ENCODE peak calls at places on chromosomes 5 and 9, in seven cellular contexts. E, L, M, U, W, O and V are unnamed samples.

GRCh38 chr5:14776640-14777039 is 94.9 kb downstream of the ANKH start:
- DNase-seq in E (no peak), L (no peak), M (no peak), U (no peak), W (peak), O (no peak), V (no peak)

GRCh38 chr9:69801994-69802393 is 18.6 kb upstream of the CFAP95 start:
- DNase-seq in E (no peak), L (no peak), M (no peak), U (no peak), W (no peak), O (no peak), V (no peak)

GRCh38 chr9:91740713-91741112 is 209.3 kb downstream of the ROR2 start:
- DNase-seq in E (no peak), L (no peak), M (no peak), U (no peak), W (peak), O (no peak), V (peak)

GRCh38 chr9:133372144-133372543 is 3.7 kb downstream of the SURF4 start:
- DNase-seq in E (no peak), L (no peak), M (no peak), U (no peak), W (no peak), O (no peak), V (no peak)

GRCh38 chr5:79086116-79086515 is 16.5 kb downstream of the BHMT2 start:
- DNase-seq in E (no peak), L (no peak), M (no peak), U (no peak), W (no peak), O (no peak), V (no peak)

GRCh38 chr9:28212979-28213378 is 639.7 kb upstream of the C9orf72 start:
- DNase-seq in E (no peak), L (no peak), M (peak), U (no peak), W (peak), O (no peak), V (no peak)

GRCh38 chr9:114811301-114811700 is 5.5 kb upstream of the TNFSF15 start:
- DNase-seq in E (no peak), L (no peak), M (no peak), U (no peak), W (no peak), O (no peak), V (no peak)

GRCh38 chr5:92380069-92380770 is 997.1 kb upstream of the ARRDC3 start:
- DNase-seq in E (no peak), L (no peak), M (no peak), U (no peak), W (no peak), O (no peak), V (no peak)

GRCh38 chr5:109479260-109479860 is 69.6 kb upstream of the PJA2 start:
- DNase-seq in E (no peak), L (no peak), M (no peak), U (no peak), W (no peak), O (no peak), V (no peak)

GRCh38 chr9:128499920-128500319 is 4.6 kb upstream of the GLE1 start:
- DNase-seq in E (no peak), L (no peak), M (no peak), U (no peak), W (no peak), O (no peak), V (no peak)

GRCh38 chr9:94922098-94922607 is 195.7 kb downstream of the AOPEP start:
- DNase-seq in E (peak), L (no peak), M (peak), U (peak), W (peak), O (peak), V (peak)

GRCh38 chr5:135304352-135305221 is 94.4 kb downstream of the MACROH2A1 start:
- DNase-seq in E (no peak), L (no peak), M (no peak), U (no peak), W (peak), O (no peak), V (no peak)

GRCh38 chr5:135246605-135246922 is 152.5 kb downstream of the MACROH2A1 start:
- DNase-seq in E (peak), L (no peak), M (no peak), U (no peak), W (no peak), O (no peak), V (no peak)

GRCh38 chr5:111214343-111214742 is 9.8 kb upstream of the CAMK4 start:
- DNase-seq in E (no peak), L (no peak), M (no peak), U (no peak), W (no peak), O (no peak), V (no peak)

DNA sequence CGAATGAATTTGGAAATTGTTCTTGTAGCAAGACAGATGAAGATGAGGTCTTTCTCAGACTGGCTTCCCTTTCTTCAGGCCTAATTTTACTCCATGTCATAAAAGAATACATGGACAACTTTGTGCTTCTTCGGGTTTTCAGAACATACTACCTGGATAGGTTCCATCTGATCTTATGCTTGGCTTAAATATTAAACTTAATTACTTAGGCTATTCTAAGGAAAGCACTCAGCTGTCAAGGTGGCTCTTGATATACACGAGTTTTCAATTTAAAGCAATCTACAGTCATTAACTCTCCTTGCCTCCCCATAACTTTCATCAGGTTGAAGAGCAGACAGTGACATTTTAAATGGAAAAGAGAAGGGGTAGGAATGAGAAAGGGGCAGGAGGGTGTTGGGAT is 9.5 kb upstream of the PPP3R2 start:
- DNase-seq in E (no peak), L (no peak), M (no peak), U (no peak), W (no peak), O (no peak), V (no peak)
- H3K27ac ChIP-seq in E (no peak), L (no peak), M (no peak), U (no peak), W (no peak), O (no peak), V (no peak)

DNA sequence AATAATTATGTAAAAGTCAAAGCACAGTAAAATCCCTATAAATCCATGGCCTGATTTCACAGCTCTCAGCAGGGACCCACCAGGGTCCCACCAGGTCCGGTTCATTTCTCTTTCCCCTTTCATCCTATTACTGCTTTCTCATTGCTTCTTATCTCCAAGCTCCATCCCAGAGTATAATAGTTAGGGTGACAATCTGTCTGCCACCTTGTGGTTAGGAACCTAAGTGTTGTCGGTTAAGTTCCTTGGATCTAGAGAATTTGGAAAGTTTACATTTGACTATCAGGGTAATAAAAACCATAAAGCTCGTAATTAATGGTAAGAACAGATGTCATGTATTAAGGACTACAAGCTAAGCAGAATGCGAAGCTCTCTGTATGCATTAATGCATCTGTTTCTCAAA is 259.1 kb downstream of the SH3GL2 start:
- DNase-seq in E (no peak), L (no peak), M (no peak), U (no peak), W (no peak), O (no peak), V (no peak)
- TF ChIP-seq CTCF in E (no peak), L (no peak), M (no peak), U (no peak), W (no peak), O (no peak), V (no peak)

GRCh38 chr9:35506359-35506758 is 16.4 kb downstream of the RUSC2 start:
- DNase-seq in E (no peak), L (no peak), M (no peak), U (no peak), W (no peak), O (no peak), V (no peak)

GRCh38 chr9:35511453-35511852 is 21.5 kb downstream of the RUSC2 start:
- DNase-seq in E (no peak), L (no peak), M (no peak), U (no peak), W (no peak), O (no peak), V (no peak)

GRCh38 chr9:35510366-35510744 is 20.4 kb downstream of the RUSC2 start:
- DNase-seq in E (no peak), L (no peak), M (no peak), U (no peak), W (no peak), O (no peak), V (no peak)

GRCh38 chr9:35510745-35511428 is 21.0 kb downstream of the RUSC2 start:
- DNase-seq in E (peak), L (no peak), M (peak), U (peak), W (peak), O (no peak), V (peak)

GRCh38 chr9:35508069-35508468 is 18.2 kb downstream of the RUSC2 start:
- DNase-seq in E (no peak), L (no peak), M (no peak), U (no peak), W (no peak), O (no peak), V (no peak)
- H3K27ac ChIP-seq in E (no peak), L (no peak), M (no peak), U (no peak), W (no peak), O (no peak), V (no peak)

GRCh38 chr9:14314929-14315753 is 1.2 kb upstream of the NFIB start:
- DNase-seq in E (peak), L (peak), M (peak), U (peak), W (peak), O (peak), V (peak)
- TF ChIP-seq CTCF in E (no peak), L (peak), M (no peak), U (peak), W (no peak), O (no peak), V (no peak)

GRCh38 chr9:76026796-76027195 is 136.3 kb downstream of the PCSK5 start:
- DNase-seq in E (no peak), L (no peak), M (no peak), U (no peak), W (no peak), O (no peak), V (no peak)

GRCh38 chr9:76020654-76021053 is 130.2 kb downstream of the PCSK5 start:
- DNase-seq in E (no peak), L (no peak), M (no peak), U (no peak), W (no peak), O (no peak), V (no peak)

GRCh38 chr9:76022317-76022716 is 131.8 kb downstream of the PCSK5 start:
- DNase-seq in E (no peak), L (no peak), M (no peak), U (no peak), W (no peak), O (no peak), V (no peak)

GRCh38 chr9:76027426-76027825 is 137.0 kb downstream of the PCSK5 start:
- DNase-seq in E (no peak), L (no peak), M (no peak), U (no peak), W (no peak), O (no peak), V (no peak)

GRCh38 chr9:76023715-76024195 is 133.3 kb downstream of the PCSK5 start:
- DNase-seq in E (no peak), L (no peak), M (no peak), U (no peak), W (no peak), O (no peak), V (no peak)
- H3K27ac ChIP-seq in E (no peak), L (no peak), M (no peak), U (no peak), W (no peak), O (no peak), V (no peak)

GRCh38 chr5:86118542-86118941 is 499.2 kb upstream of the COX7C start:
- DNase-seq in E (no peak), L (no peak), M (peak), U (no peak), W (no peak), O (no peak), V (no peak)
- TF ChIP-seq CTCF in E (no peak), L (no peak), M (peak), U (no peak), W (peak), O (no peak), V (no peak)

GRCh38 chr5:119366537-119366874 is 10.7 kb downstream of the TNFAIP8 start:
- DNase-seq in E (no peak), L (no peak), M (no peak), U (no peak), W (no peak), O (no peak), V (no peak)
- H3K27ac ChIP-seq in E (no peak), L (no peak), M (peak), U (no peak), W (no peak), O (no peak), V (no peak)